ENCODE peak calls at places on chromosomes 13 and 19, in nine cellular contexts. A is activated naive CD4-positive, alpha-beta T cell; R is astrocyte of the hippocampus; V is HFF-Myc; X is stimulated activated CD4-positive, alpha-beta T cell treated with anti-CD3 and anti-CD28 coated beads, Interleukin-15, amount 100 ng/mL, for 1 hour; P is cardiac muscle cell; G is activated T-helper 1 cell treated with Interleukin-2 at 50 U/mL for 16 hours; Q is ELR; I is AG04449. B is an unnamed sample.

GRCh38 chr13:41107584-41108014 is 25.0 kb downstream of the KBTBD6 start:
- DNase-seq in R (no peak), Q (no peak), G (no peak), P (no peak), I (no peak), X (no peak), V (no peak), A (no peak), B (no peak)

GRCh38 chr13:38693641-38694040 is 6.8 kb downstream of the FREM2 start:
- DNase-seq in Q (no peak), V (no peak), X (no peak), P (no peak), R (peak), G (no peak), I (no peak), A (no peak), B (no peak)

GRCh38 chr13:66296875-66297274 is 933.3 kb downstream of the PCDH9 start:
- DNase-seq in I (no peak), G (no peak), P (no peak), Q (no peak), X (no peak), R (no peak), V (no peak), A (no peak), B (no peak)

GRCh38 chr19:27764186-27764804 is 1448.7 kb downstream of the UQCRFS1 start:
- DNase-seq in P (no peak), Q (no peak), A (no peak), I (no peak), R (no peak), X (no peak), G (no peak), V (no peak), B (no peak)

GRCh38 chr13:49410477-49410876 is 33.4 kb downstream of the CAB39L start:
- DNase-seq in A (no peak), Q (no peak), I (no peak), P (no peak), V (no peak), X (no peak), G (no peak), R (no peak), B (no peak)

GRCh38 chr19:14470031-14470876 is 4.9 kb downstream of the PTGER1 start:
- DNase-seq in R (no peak), G (no peak), V (no peak), I (no peak), X (no peak), Q (no peak), A (no peak), P (no peak), B (no peak)

GRCh38 chr19:3062165-3063105 is at the start of gene TLE5:
- DNase-seq in I (no peak), X (peak), Q (peak), G (peak), R (peak), V (no peak), P (peak), A (no peak), B (no peak)

GRCh38 chr13:113743366-113744195 is 15.4 kb upstream of the TMEM255B start:
- DNase-seq in I (no peak), G (no peak), X (no peak), A (no peak), R (no peak), P (no peak), Q (no peak), V (no peak), B (no peak)

GRCh38 chr19:38318595-38319142 is 976 bp upstream of the KCNK6 start:
- DNase-seq in Q (no peak), I (no peak), V (no peak), G (no peak), R (peak), X (no peak), A (no peak), P (peak), B (no peak)

GRCh38 chr13:50244913-50245574 is 229.8 kb downstream of the KCNRG start:
- DNase-seq in I (no peak), P (peak), R (peak), G (no peak), V (peak), Q (peak), A (no peak), X (peak), B (no peak)

GRCh38 chr13:25111557-25111956 is 15.6 kb downstream of the PABPC3 start:
- DNase-seq in A (no peak), V (no peak), G (no peak), X (no peak), I (no peak), P (no peak), R (peak), Q (peak), B (no peak)

GRCh38 chr13:39347926-39348901 is 254.8 kb downstream of the LHFPL6 start:
- DNase-seq in I (no peak), V (no peak), P (no peak), A (no peak), R (peak), G (no peak), Q (no peak), X (no peak), B (no peak)

GRCh38 chr13:111204438-111205177 is 89.5 kb downstream of the ARHGEF7 start:
- DNase-seq in G (no peak), I (no peak), A (no peak), Q (peak), P (peak), X (no peak), V (no peak), R (peak), B (no peak)

GRCh38 chr13:77696006-77696862 is 1.3 kb upstream of the SLAIN1 start:
- DNase-seq in G (no peak), P (no peak), Q (no peak), X (no peak), R (peak), I (no peak), V (no peak), A (no peak), B (no peak)

GRCh38 chr19:47762615-47763308 is 15.7 kb upstream of the SELENOW start:
- DNase-seq in R (no peak), I (no peak), X (no peak), A (no peak), V (no peak), G (no peak), P (peak), Q (no peak), B (no peak)